ENCODE peak calls at places on chromosomes 7 and 10, in seven cellular contexts. S is mammary epithelial cell; V is activated B cell treated with CpG ODN at 0.5 μM for 24 hours; H is activated CD4-positive, alpha-beta T cell treated with anti-CD3 and anti-CD28 coated beads, Interleukin-2, amount 50 U/mL, for 1 hour; X is NCI-H1092 treated with DMSO at 0.1 percent for 48 hours; I is lung; A is hepatocyte. J is an unnamed sample.

GRCh38 chr10:118106426-118106825 is 59.7 kb upstream of the RAB11FIP2 start:
- DNase-seq in S (peak; percentile 1), I (no peak), H (no peak), X (no peak), A (peak; percentile 40), V (no peak), J (no peak)

GRCh38 chr7:88759216-88759955 is at the start of gene ZNF804B:
- DNase-seq in X (no peak), V (no peak), S (no peak), A (peak; percentile 34), I (no peak), H (no peak), J (no peak)

GRCh38 chr7:23356726-23357125 is 57.6 kb downstream of the MALSU1 start:
- DNase-seq in S (peak; percentile 57), V (no peak), I (no peak), X (no peak), H (no peak), A (no peak), J (no peak)

GRCh38 chr10:43256531-43257209 is 10.2 kb downstream of the RASGEF1A start:
- DNase-seq in I (no peak), H (no peak), S (no peak), X (no peak), A (no peak), V (no peak), J (no peak)

GRCh38 chr10:22779331-22780019 is 65.1 kb upstream of the PIP4K2A start:
- DNase-seq in H (no peak), S (no peak), I (no peak), X (no peak), V (no peak), A (no peak), J (no peak)

GRCh38 chr7:66557214-66558200 is 71.2 kb upstream of the KCTD7 start:
- DNase-seq in I (peak; percentile 72), S (peak; percentile 22), A (peak; percentile 78), V (peak; percentile 73), H (peak; percentile 79), X (peak; percentile 42), J (no peak)

GRCh38 chr10:118800920-118801319 is 46.1 kb upstream of the CACUL1 start:
- DNase-seq in I (no peak), H (peak; percentile 11), S (peak; percentile 26), A (peak; percentile 44), V (no peak), X (no peak), J (no peak)

GRCh38 chr7:116097365-116098009 is 66.9 kb upstream of the TFEC start:
- DNase-seq in H (no peak), X (no peak), A (no peak), V (no peak), I (no peak), S (peak; percentile 70), J (peak; percentile 41)

GRCh38 chr10:72821606-72822005 is 71.9 kb upstream of the OIT3 start:
- DNase-seq in X (no peak), V (no peak), S (no peak), A (no peak), H (no peak), I (no peak), J (no peak)

GRCh38 chr10:119501690-119502089 is 40.8 kb downstream of the RGS10 start:
- DNase-seq in A (no peak), H (peak; percentile 23), I (no peak), S (no peak), V (no peak), X (no peak), J (no peak)

GRCh38 chr7:47264021-47264651 is 317.8 kb downstream of the TNS3 start:
- DNase-seq in V (no peak), A (no peak), X (no peak), I (no peak), S (no peak), H (no peak), J (no peak)

GRCh38 chr7:158500651-158501052 is 87.0 kb downstream of the PTPRN2 start:
- DNase-seq in S (no peak), I (no peak), A (no peak), H (no peak), X (no peak), V (no peak), J (no peak)

GRCh38 chr10:70661623-70662361 is 10.5 kb upstream of the ADAMTS14 start:
- DNase-seq in H (no peak), I (no peak), A (no peak), S (no peak), V (no peak), X (no peak), J (no peak)

GRCh38 chr7:48337012-48337621 is 165.9 kb downstream of the ABCA13 start:
- DNase-seq in H (no peak), I (no peak), S (peak; percentile 28), A (peak; percentile 50), X (peak; percentile 28), V (no peak), J (no peak)

GRCh38 chr7:88835147-88835728 is 39.7 kb upstream of the TEX47 start:
- DNase-seq in H (no peak), V (no peak), X (peak; percentile 54), S (peak; percentile 26), I (no peak), A (peak; percentile 54), J (peak; percentile 0)

GRCh38 chr7:158296798-158297104 is 290.9 kb downstream of the PTPRN2 start:
- DNase-seq in S (no peak), I (no peak), A (no peak), X (no peak), V (no peak), H (no peak), J (no peak)

GRCh38 chr7:80643336-80643925 is 5.0 kb downstream of the CD36 start:
- DNase-seq in X (no peak), S (peak; percentile 19), V (no peak), I (no peak), A (no peak), H (no peak), J (no peak)

GRCh38 chr7:80154656-80155325 is 20.2 kb downstream of the GNAI1 start:
- DNase-seq in H (no peak), X (no peak), S (no peak), A (no peak), I (no peak), V (no peak), J (no peak)

GRCh38 chr7:148772297-148773089 is 73.8 kb downstream of the CUL1 start:
- DNase-seq in S (peak; percentile 97), I (no peak), A (peak; percentile 22), V (no peak), H (no peak), X (no peak), J (peak; percentile 77)

GRCh38 chr10:34236927-34237326 is 578.2 kb downstream of the PARD3 start:
- DNase-seq in X (no peak), V (no peak), I (no peak), H (no peak), S (no peak), A (no peak), J (no peak)

GRCh38 chr10:7795605-7796004 is 7.6 kb downstream of the ATP5F1C start:
- DNase-seq in S (no peak), H (no peak), A (peak; percentile 75), V (no peak), X (no peak), I (no peak), J (no peak)

GRCh38 chr10:91974960-91975359 is 51.4 kb downstream of the BTAF1 start:
- DNase-seq in V (no peak), S (peak; percentile 44), I (no peak), A (no peak), H (no peak), X (no peak), J (peak; percentile 49)

GRCh38 chr7:87369216-87369615 is 23.8 kb downstream of the CROT start:
- DNase-seq in H (peak; percentile 19), I (no peak), A (no peak), S (no peak), V (no peak), X (no peak), J (no peak)

GRCh38 chr10:100829103-100829870 is 83.5 kb upstream of the SLF2 start:
- DNase-seq in I (no peak), A (no peak), X (no peak), S (no peak), H (no peak), V (peak; percentile 22), J (no peak)

GRCh38 chr7:132789281-132789680 is 213.0 kb upstream of the PLXNA4 start:
- DNase-seq in A (no peak), I (no peak), X (no peak), V (no peak), S (no peak), H (no peak), J (no peak)

GRCh38 chr10:132938472-132939329 is 3.7 kb downstream of the CFAP46 start:
- DNase-seq in I (no peak), V (no peak), A (peak; percentile 36), H (no peak), S (no peak), X (no peak), J (no peak)

GRCh38 chr10:105391670-105392331 is 750.7 kb downstream of the SORCS3 start:
- DNase-seq in V (no peak), H (no peak), A (no peak), S (no peak), X (no peak), I (no peak), J (no peak)

GRCh38 chr7:154996756-154997155 is 6.2 kb downstream of the PAXIP1 start:
- DNase-seq in H (no peak), V (no peak), X (no peak), A (no peak), S (no peak), I (no peak), J (no peak)

GRCh38 chr10:132363921-132364593 is 32.1 kb downstream of the LRRC27 start:
- DNase-seq in A (peak; percentile 90), V (no peak), X (no peak), H (no peak), I (no peak), S (no peak), J (no peak)

GRCh38 chr7:155291045-155291530 is 6.6 kb upstream of the INSIG1 start:
- DNase-seq in S (peak; percentile 71), X (no peak), I (peak; percentile 71), A (peak; percentile 75), V (peak; percentile 10), H (no peak), J (no peak)